ENCODE peak calls at places on chromosomes 13 and 19, in eight cellular contexts. J is activated T-cell treated with anti-CD3 and anti-CD28 coated beads, Interleukin-2, amount 50 U/mL, for 24 hours; X is heart right ventricle; T is brain microvascular endothelial cell; M is stromal cell of bone marrow; D is GM12865; N is HT1080; U is dorsolateral prefrontal cortex. G is an unnamed sample.

GRCh38 chr13:100235311-100235901 is 146.5 kb downstream of the PCCA start:
- DNase-seq in N (peak), M (peak), D (peak), X (peak), U (no peak), J (no peak), T (peak), G (no peak)

GRCh38 chr19:11052391-11052790 is 36.9 kb upstream of the LDLR start:
- DNase-seq in M (no peak), X (no peak), U (no peak), N (no peak), J (no peak), T (no peak), D (no peak), G (no peak)

GRCh38 chr19:19711934-19712828 is 20.7 kb downstream of the ZNF14 start:
- DNase-seq in J (no peak), X (no peak), U (no peak), M (no peak), D (no peak), N (no peak), T (no peak), G (no peak)

GRCh38 chr19:36128392-36128736 is 11.5 kb upstream of the CAPNS1 start:
- DNase-seq in M (no peak), D (peak), N (no peak), J (no peak), T (no peak), X (no peak), U (no peak), G (no peak)

GRCh38 chr19:6402834-6403608 is 10.1 kb upstream of the GTF2F1 start:
- DNase-seq in X (no peak), T (peak), N (peak), U (peak), M (peak), D (no peak), J (no peak), G (peak)

GRCh38 chr13:108755084-108755483 is 125.7 kb downstream of the MYO16 start:
- DNase-seq in U (no peak), T (no peak), X (no peak), D (no peak), M (no peak), J (no peak), N (peak), G (no peak)

GRCh38 chr19:16030964-16031871 is 45.1 kb upstream of the TPM4 start:
- DNase-seq in N (no peak), U (no peak), M (no peak), X (no peak), J (no peak), T (no peak), D (no peak), G (no peak)

GRCh38 chr19:12611361-12611699 is 610 bp downstream of the ZNF791 start:
- DNase-seq in J (no peak), T (peak), N (peak), D (no peak), X (peak), U (peak), M (peak), G (peak)

GRCh38 chr19:13023666-13024065 is 28.4 kb downstream of the NFIX start:
- DNase-seq in J (no peak), N (no peak), X (no peak), U (no peak), T (no peak), D (no peak), M (no peak), G (no peak)

GRCh38 chr13:79079351-79079839 is 326.7 kb downstream of the RBM26 start:
- DNase-seq in D (no peak), M (no peak), U (no peak), J (no peak), X (no peak), N (peak), T (no peak), G (no peak)

GRCh38 chr19:41930322-41930722 is 2.1 kb upstream of the ERFL start:
- DNase-seq in N (no peak), J (no peak), X (no peak), U (no peak), T (no peak), M (no peak), D (no peak), G (no peak)

GRCh38 chr13:25659091-25659502 is 287.3 kb downstream of the ATP8A2 start:
- DNase-seq in U (no peak), D (no peak), X (no peak), J (no peak), T (no peak), N (no peak), M (no peak), G (no peak)

GRCh38 chr19:934865-935422 is 9.1 kb downstream of the ARID3A start:
- DNase-seq in T (no peak), D (no peak), M (no peak), X (peak), J (no peak), N (no peak), U (peak), G (peak)

G was measured in head of caudate nucleus.